ENCODE peak calls at places on chromosomes 6 and 20, in six cellular contexts. U is HepG2, Y is K562, F is GM12892, C is H1, H is GM12878. W is an unnamed sample.
A peak's percentile ranks its signal among the peaks of the same experiment; 100 is the strongest.

GRCh38 chr6:128822271-128822670 is 60.7 kb upstream of the LAMA2 start:
- DNase-seq in H (no peak), F (no peak), U (no peak), Y (no peak), C (no peak), W (no peak)

GRCh38 chr20:62926229-62927127 is at the start of gene DIDO1:
- DNase-seq in H (peak; percentile 56), C (peak; percentile 90), F (peak; percentile 97), U (peak; percentile 87), Y (peak; percentile 90), W (peak; percentile 95)

GRCh38 chr20:561437-562231 is 18.0 kb upstream of the CSNK2A1 start:
- DNase-seq in Y (peak; percentile 48), H (no peak), C (peak; percentile 83), U (peak; percentile 86), F (peak; percentile 51), W (peak; percentile 61)

GRCh38 chr20:35972445-35972844 is 4.1 kb downstream of the CNBD2 start:
- DNase-seq in H (no peak), C (no peak), U (no peak), F (no peak), Y (no peak), W (no peak)

GRCh38 chr20:2210646-2211556 is 84.9 kb upstream of the TGM3 start:
- DNase-seq in C (no peak), U (no peak), Y (no peak), F (no peak), H (no peak), W (no peak)

GRCh38 chr20:48180637-48181036 is 395.4 kb upstream of the SULF2 start:
- DNase-seq in F (no peak), H (no peak), C (no peak), U (peak; percentile 68), Y (no peak), W (no peak)

GRCh38 chr6:16698163-16698533 is 63.1 kb downstream of the ATXN1 start:
- DNase-seq in C (no peak), U (no peak), F (no peak), Y (no peak), H (no peak), W (no peak)

GRCh38 chr6:56647172-56647762 is 4.6 kb upstream of the DST start:
- DNase-seq in C (no peak), F (no peak), U (no peak), H (no peak), Y (no peak), W (no peak)

GRCh38 chr6:30880563-30881252 is 3.6 kb upstream of the DDR1 start:
- DNase-seq in H (no peak), Y (no peak), U (no peak), F (no peak), C (peak; percentile 85), W (no peak)

GRCh38 chr20:3753098-3753497 is 14.5 kb downstream of the ADISSP start:
- DNase-seq in Y (peak; percentile 46), C (peak; percentile 84), F (peak; percentile 64), U (peak; percentile 71), H (no peak), W (peak; percentile 83)

DNA sequence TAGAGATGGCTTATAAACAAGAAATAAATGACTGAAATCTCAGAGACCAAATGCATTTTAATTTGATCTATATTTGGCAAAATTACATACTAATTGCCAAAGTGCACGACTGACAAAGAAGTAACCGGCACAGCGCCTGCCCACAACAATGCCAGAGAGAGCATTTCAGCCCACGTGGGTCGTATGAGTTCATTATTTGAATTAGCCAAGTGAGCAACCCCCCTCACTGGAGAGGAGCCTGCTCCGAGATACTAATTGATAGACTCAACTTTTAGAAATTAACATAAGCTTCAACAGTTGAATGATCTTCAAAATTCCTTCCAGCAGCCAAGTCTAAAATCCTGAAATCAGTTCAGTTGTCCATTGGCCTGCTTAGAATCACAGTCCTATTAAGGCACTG is 519.0 kb upstream of the AGPAT4 start:
- DNase-seq in H (no peak), C (no peak), Y (no peak), F (no peak), U (no peak), W (no peak)
- TF ChIP-seq POLR2A in H (no peak), C (no peak), Y (no peak), F (no peak), U (no peak), W (no peak)

GRCh38 chr6:48933136-48933535 is 529.9 kb downstream of the MMUT start:
- DNase-seq in C (no peak), U (no peak), H (no peak), Y (no peak), F (no peak), W (no peak)
- TF ChIP-seq TAF1 in C (no peak), U (no peak), H (no peak), Y (no peak), F (no peak), W (no peak)

GRCh38 chr6:10412948-10413849 is 1.7 kb downstream of the TFAP2A start:
- DNase-seq in H (no peak), Y (no peak), C (peak; percentile 81), F (no peak), U (no peak), W (no peak)

GRCh38 chr6:10411131-10411914 is 3.6 kb downstream of the TFAP2A start:
- DNase-seq in U (no peak), C (peak; percentile 71), Y (no peak), H (no peak), F (no peak), W (no peak)

GRCh38 chr6:10410214-10410873 is 4.5 kb downstream of the TFAP2A start:
- DNase-seq in Y (no peak), C (no peak), U (no peak), F (no peak), H (no peak), W (no peak)

GRCh38 chr6:10412165-10412947 is 2.5 kb downstream of the TFAP2A start:
- DNase-seq in Y (no peak), F (peak; percentile 64), C (peak; percentile 86), H (no peak), U (no peak), W (no peak)

GRCh38 chr6:10411915-10412164 is 3.0 kb downstream of the TFAP2A start:
- DNase-seq in H (no peak), F (no peak), Y (no peak), C (no peak), U (no peak), W (no peak)
- TF ChIP-seq POLR2A in H (no peak), F (no peak), Y (no peak), C (no peak), U (no peak), W (no peak)

GRCh38 chr20:12173333-12173732 is 255.6 kb downstream of the BTBD3 start:
- DNase-seq in H (no peak), C (no peak), F (no peak), Y (no peak), U (no peak), W (no peak)

GRCh38 chr20:12175538-12175937 is 257.8 kb downstream of the BTBD3 start:
- DNase-seq in U (no peak), F (no peak), C (no peak), H (no peak), Y (no peak), W (no peak)

GRCh38 chr20:12180107-12180661 is 262.5 kb downstream of the BTBD3 start:
- DNase-seq in Y (no peak), F (no peak), C (no peak), U (no peak), H (no peak), W (no peak)

GRCh38 chr20:12179692-12180091 is 262.0 kb downstream of the BTBD3 start:
- DNase-seq in H (no peak), Y (no peak), C (no peak), U (no peak), F (no peak), W (no peak)

GRCh38 chr20:12177657-12178293 is 260.1 kb downstream of the BTBD3 start:
- DNase-seq in C (no peak), F (no peak), H (no peak), Y (no peak), U (peak; percentile 13), W (no peak)
- TF ChIP-seq TAF1 in C (no peak), F (no peak), H (no peak), Y (no peak), U (no peak), W (no peak)

DNA sequence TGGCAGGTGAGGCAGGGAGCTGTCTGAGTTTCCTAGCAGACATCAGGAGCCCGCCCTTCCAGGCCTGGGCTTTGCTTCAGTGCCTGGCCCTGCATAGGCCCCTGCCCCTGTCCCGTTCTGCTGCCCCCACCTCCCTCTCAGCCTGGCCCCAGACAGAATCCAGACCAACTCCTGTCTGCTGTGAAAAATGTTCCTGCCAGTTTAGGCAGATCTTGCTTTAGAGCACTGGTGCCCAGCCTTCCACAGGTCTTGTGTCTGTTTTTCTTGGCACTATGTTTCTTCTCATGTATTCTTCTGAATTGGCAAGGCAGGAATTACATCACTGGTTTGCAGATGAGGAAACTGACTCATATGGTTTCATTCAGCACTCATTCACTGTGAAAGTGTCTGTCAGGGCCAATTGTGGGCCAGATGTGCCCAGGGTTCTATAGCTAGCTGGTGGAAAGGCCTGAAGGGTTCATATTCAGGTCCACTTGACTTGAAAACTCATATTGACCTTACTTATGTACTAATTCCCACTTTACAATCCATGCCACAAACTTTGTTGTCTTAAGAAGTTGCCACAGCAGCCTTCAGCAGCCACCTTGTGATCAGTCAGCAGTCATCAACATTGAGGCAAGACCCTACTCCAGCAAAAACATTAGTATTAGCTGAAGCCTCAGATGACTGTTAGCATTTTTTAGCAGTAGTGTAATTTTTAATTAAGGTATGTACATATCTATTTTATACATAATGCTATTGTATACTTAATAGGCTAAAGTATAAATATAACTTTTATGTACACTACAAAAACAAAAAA is 40.5 kb downstream of the HLA-F start:
- DNase-seq in H (no peak), C (no peak), F (no peak), U (no peak), Y (no peak), W (no peak)
- TF ChIP-seq POLR2A in H (no peak), C (no peak), F (no peak), U (no peak), Y (no peak), W (no peak)

W was measured in GM12891.